ENCODE peak calls at places on chromosomes 4 and X, in six cellular contexts. F, D, G, R, E and K are unnamed samples.

GRCh38 chr4:122117743-122118142 is 34.4 kb upstream of the BLTP1 start:
- DNase-seq in F (no peak), D (peak), G (peak), R (no peak), E (no peak), K (peak)

GRCh38 chrX:138745215-138745614 is 33.7 kb upstream of the FGF13 start:
- DNase-seq in F (no peak), D (no peak), G (peak), R (no peak), E (no peak), K (peak)

GRCh38 chr4:158891256-158891655 is 122.4 kb downstream of the FNIP2 start:
- DNase-seq in F (no peak), D (no peak), G (no peak), R (no peak), E (no peak), K (no peak)

GRCh38 chr4:53706422-53707032 is 115.2 kb upstream of the LNX1 start:
- DNase-seq in F (no peak), D (no peak), G (peak), R (no peak), E (no peak), K (no peak)

GRCh38 chrX:54494970-54495813 is 842 bp downstream of the FGD1 start:
- DNase-seq in F (no peak), D (peak), G (no peak), R (no peak), E (peak), K (peak)

GRCh38 chrX:107421337-107421736 is 28.1 kb upstream of the FRMPD3 start:
- DNase-seq in F (no peak), D (no peak), G (no peak), R (no peak), E (no peak), K (no peak)

GRCh38 chr4:73609688-73610087 is 10.5 kb downstream of the RASSF6 start:
- DNase-seq in F (no peak), D (peak), G (peak), R (no peak), E (no peak), K (peak)

GRCh38 chrX:53481093-53481492 is 46.9 kb upstream of the HSD17B10 start:
- DNase-seq in F (no peak), D (no peak), G (peak), R (no peak), E (no peak), K (peak)

GRCh38 chr4:28842271-28842670 is 1877.9 kb upstream of the PCDH7 start:
- DNase-seq in F (no peak), D (no peak), G (no peak), R (no peak), E (no peak), K (no peak)

GRCh38 chr4:171719691-171720090 is 93.5 kb upstream of the GALNTL6 start:
- DNase-seq in F (no peak), D (no peak), G (peak), R (no peak), E (no peak), K (no peak)

GRCh38 chr4:65865489-65865888 is 195.2 kb upstream of the EPHA5 start:
- DNase-seq in F (no peak), D (no peak), G (peak), R (no peak), E (no peak), K (peak)

GRCh38 chrX:106932492-106932923 is 12.3 kb downstream of the CLDN2 start:
- DNase-seq in F (no peak), D (no peak), G (no peak), R (no peak), E (no peak), K (no peak)

GRCh38 chr4:123600426-123600825 is 203.8 kb downstream of the SPRY1 start:
- DNase-seq in F (no peak), D (no peak), G (no peak), R (no peak), E (no peak), K (no peak)

GRCh38 chrX:75786290-75786689 is 1.2 kb upstream of the MAGEE2 start:
- DNase-seq in F (no peak), D (no peak), G (no peak), R (no peak), E (no peak), K (no peak)

GRCh38 chr4:138707746-138708145 is 307.8 kb upstream of the NOCT start:
- DNase-seq in F (no peak), D (no peak), G (no peak), R (no peak), E (no peak), K (no peak)

GRCh38 chr4:26466871-26467270 is 23.4 kb downstream of the CCKAR start:
- DNase-seq in F (no peak), D (no peak), G (no peak), R (no peak), E (no peak), K (no peak)

GRCh38 chr4:178963646-178964045 is 1521.4 kb upstream of the AGA start:
- DNase-seq in F (no peak), D (no peak), G (no peak), R (no peak), E (no peak), K (no peak)

GRCh38 chr4:92776080-92776479 is 472.3 kb downstream of the GRID2 start:
- DNase-seq in F (no peak), D (no peak), G (no peak), R (no peak), E (no peak), K (no peak)

GRCh38 chr4:94826206-94826605 is 68.5 kb downstream of the BMPR1B start:
- DNase-seq in F (no peak), D (no peak), G (no peak), R (no peak), E (no peak), K (peak)

GRCh38 chr4:184293552-184293951 is 75.9 kb upstream of the ENPP6 start:
- DNase-seq in F (no peak), D (no peak), G (no peak), R (no peak), E (no peak), K (no peak)

GRCh38 chr4:2570036-2570435 is 33.6 kb downstream of the FAM193A start:
- DNase-seq in F (no peak), D (no peak), G (no peak), R (no peak), E (no peak), K (no peak)

GRCh38 chr4:151227731-151228130 is 49.2 kb upstream of the PRSS48 start:
- DNase-seq in F (peak), D (peak), G (peak), R (no peak), E (no peak), K (peak)

GRCh38 chrX:11678174-11678573 is 12.5 kb upstream of the ARHGAP6 start:
- DNase-seq in F (no peak), D (no peak), G (no peak), R (no peak), E (peak), K (no peak)

GRCh38 chr4:61838072-61838471 is 637.9 kb downstream of the ADGRL3 start:
- DNase-seq in F (no peak), D (no peak), G (no peak), R (no peak), E (no peak), K (no peak)

GRCh38 chrX:24777660-24778059 is 83.9 kb downstream of the POLA1 start:
- DNase-seq in F (no peak), D (no peak), G (no peak), R (no peak), E (no peak), K (no peak)

GRCh38 chrX:119693996-119694451 is 1.1 kb upstream of the SEPTIN6 start:
- DNase-seq in F (no peak), D (no peak), G (no peak), R (no peak), E (peak), K (no peak)

GRCh38 chrX:136162827-136163427 is 15.6 kb downstream of the FHL1 start:
- DNase-seq in F (peak), D (peak), G (peak), R (peak), E (peak), K (peak)

GRCh38 chr4:119053245-119053644 is 82.4 kb upstream of the MYOZ2 start:
- DNase-seq in F (no peak), D (no peak), G (no peak), R (no peak), E (no peak), K (no peak)

GRCh38 chr4:1862055-1862911 is 6.3 kb upstream of the LETM1 start:
- DNase-seq in F (no peak), D (no peak), G (no peak), R (no peak), E (no peak), K (no peak)

GRCh38 chr4:54065282-54066087 is 1.1 kb upstream of the CHIC2 start:
- DNase-seq in F (no peak), D (peak), G (no peak), R (no peak), E (no peak), K (no peak)

GRCh38 chr4:649293-649625 is 23.9 kb downstream of the PDE6B start:
- DNase-seq in F (no peak), D (no peak), G (no peak), R (no peak), E (no peak), K (no peak)